ENCODE peak calls at places on chromosomes 16 and 17, in five cellular contexts. One of them, this sample, is unnamed.

GRCh38 chr16:64882385-64882784 is 239.5 kb downstream of the CDH11 start:
- DNase-seq in DND-41: no peak
- DNase-seq in tibial nerve: peak; percentile 57
- DNase-seq in right lobe of liver: no peak
- DNase-seq in aorta: peak; percentile 46
- DNase-seq in this sample: no peak

GRCh38 chr16:81688182-81688581 is 90.9 kb upstream of the PLCG2 start:
- DNase-seq in DND-41: peak; percentile 23
- DNase-seq in tibial nerve: no peak
- DNase-seq in right lobe of liver: no peak
- DNase-seq in aorta: no peak
- DNase-seq in this sample: no peak

GRCh38 chr17:50668025-50668837 is 33.5 kb downstream of the ABCC3 start:
- DNase-seq in DND-41: no peak
- DNase-seq in tibial nerve: no peak
- DNase-seq in right lobe of liver: no peak
- DNase-seq in aorta: no peak
- DNase-seq in this sample: no peak

GRCh38 chr17:46774108-46774737 is 44.3 kb downstream of the WNT3 start:
- DNase-seq in DND-41: no peak
- DNase-seq in tibial nerve: no peak
- DNase-seq in right lobe of liver: no peak
- DNase-seq in aorta: no peak
- DNase-seq in this sample: no peak

GRCh38 chr16:69724981-69725479 is 1.3 kb downstream of the NQO1 start:
- DNase-seq in DND-41: no peak
- DNase-seq in tibial nerve: peak; percentile 13
- DNase-seq in right lobe of liver: no peak
- DNase-seq in aorta: no peak
- DNase-seq in this sample: no peak

GRCh38 chr16:89009343-89010209 is 32.6 kb upstream of the CBFA2T3 start:
- DNase-seq in DND-41: peak; percentile 59
- DNase-seq in tibial nerve: no peak
- DNase-seq in right lobe of liver: peak; percentile 52
- DNase-seq in aorta: peak; percentile 44
- DNase-seq in this sample: no peak

GRCh38 chr17:76909971-76910760 is 42.0 kb downstream of the MGAT5B start:
- DNase-seq in DND-41: peak; percentile 78
- DNase-seq in tibial nerve: no peak
- DNase-seq in right lobe of liver: no peak
- DNase-seq in aorta: no peak
- DNase-seq in this sample: peak; percentile 21

GRCh38 chr17:2906907-2907306 is 110.7 kb downstream of the RAP1GAP2 start:
- DNase-seq in DND-41: no peak
- DNase-seq in tibial nerve: no peak
- DNase-seq in right lobe of liver: no peak
- DNase-seq in aorta: no peak
- DNase-seq in this sample: no peak

GRCh38 chr16:72179592-72179991 is 7.6 kb upstream of the PMFBP1 start:
- DNase-seq in DND-41: no peak
- DNase-seq in tibial nerve: no peak
- DNase-seq in right lobe of liver: no peak
- DNase-seq in aorta: no peak
- DNase-seq in this sample: no peak

GRCh38 chr17:82330322-82331239 is 3.0 kb downstream of the SECTM1 start:
- DNase-seq in DND-41: peak; percentile 61
- DNase-seq in tibial nerve: no peak
- DNase-seq in right lobe of liver: peak; percentile 61
- DNase-seq in aorta: peak; percentile 47
- DNase-seq in this sample: no peak

GRCh38 chr16:29848420-29849297 is 14.4 kb downstream of the CDIPT start:
- DNase-seq in DND-41: peak; percentile 82
- DNase-seq in tibial nerve: peak; percentile 41
- DNase-seq in right lobe of liver: peak; percentile 83
- DNase-seq in aorta: peak; percentile 87
- DNase-seq in this sample: peak; percentile 80

GRCh38 chr16:2154533-2155090 is 970 bp upstream of the TRAF7 start:
- DNase-seq in DND-41: no peak
- DNase-seq in tibial nerve: no peak
- DNase-seq in right lobe of liver: peak; percentile 51
- DNase-seq in aorta: no peak
- DNase-seq in this sample: no peak

GRCh38 chr17:19271751-19272357 is 34.7 kb downstream of the EPN2 start:
- DNase-seq in DND-41: no peak
- DNase-seq in tibial nerve: no peak
- DNase-seq in right lobe of liver: no peak
- DNase-seq in aorta: no peak
- DNase-seq in this sample: no peak

GRCh38 chr17:69269174-69269998 is 40.8 kb upstream of the ABCA10 start:
- DNase-seq in DND-41: no peak
- DNase-seq in tibial nerve: no peak
- DNase-seq in right lobe of liver: no peak
- DNase-seq in aorta: no peak
- DNase-seq in this sample: no peak

GRCh38 chr17:41793749-41794602 is 7.5 kb upstream of the JUP start:
- DNase-seq in DND-41: no peak
- DNase-seq in tibial nerve: no peak
- DNase-seq in right lobe of liver: no peak
- DNase-seq in aorta: no peak
- DNase-seq in this sample: no peak

GRCh38 chr16:2275476-2276450 is 7.8 kb upstream of the RNPS1 start:
- DNase-seq in DND-41: no peak
- DNase-seq in tibial nerve: no peak
- DNase-seq in right lobe of liver: no peak
- DNase-seq in aorta: no peak
- DNase-seq in this sample: no peak

GRCh38 chr17:652310-652709 is 62.3 kb downstream of the VPS53 start:
- DNase-seq in DND-41: no peak
- DNase-seq in tibial nerve: peak; percentile 84
- DNase-seq in right lobe of liver: no peak
- DNase-seq in aorta: peak; percentile 84
- DNase-seq in this sample: no peak

GRCh38 chr16:67718668-67719047 is 458 bp downstream of the GFOD2 start:
- DNase-seq in DND-41: peak; percentile 36
- DNase-seq in tibial nerve: no peak
- DNase-seq in right lobe of liver: no peak
- DNase-seq in aorta: no peak
- DNase-seq in this sample: no peak

GRCh38 chr16:27579086-27579980 is 29.4 kb downstream of the KATNIP start:
- DNase-seq in DND-41: no peak
- DNase-seq in tibial nerve: no peak
- DNase-seq in right lobe of liver: no peak
- DNase-seq in aorta: no peak
- DNase-seq in this sample: no peak
- H3K27ac ChIP-seq in DND-41: no peak overlapping the region
- H3K27ac ChIP-seq in tibial nerve: no peak overlapping the region
- H3K27ac ChIP-seq in right lobe of liver: no peak overlapping the region
- H3K27ac ChIP-seq in aorta: peak overlapping the region; percentile 91
- H3K27ac ChIP-seq in this sample: no peak overlapping the region

GRCh38 chr16:23499801-23500200 is 10.5 kb downstream of the GGA2 start:
- DNase-seq in DND-41: no peak
- DNase-seq in tibial nerve: no peak
- DNase-seq in right lobe of liver: no peak
- DNase-seq in aorta: peak; percentile 18
- DNase-seq in this sample: no peak
- H3K4me1 ChIP-seq in DND-41: no peaks in the 10 kb centered on the region
- H3K4me1 ChIP-seq in tibial nerve: no peaks in the 10 kb centered on the region
- H3K4me1 ChIP-seq in right lobe of liver: peaks cover 30% of the 10 kb centered on the region
- H3K4me1 ChIP-seq in aorta: peaks cover 2% of the 10 kb centered on the region
- H3K4me1 ChIP-seq in this sample: peaks cover 62% of the 10 kb centered on the region

GRCh38 chr17:80997471-80998387 is 6.1 kb downstream of the CHMP6 start:
- DNase-seq in DND-41: no peak
- DNase-seq in tibial nerve: no peak
- DNase-seq in right lobe of liver: no peak
- DNase-seq in aorta: no peak
- DNase-seq in this sample: no peak
- H3K27ac ChIP-seq in DND-41: no peak overlapping the region
- H3K27ac ChIP-seq in tibial nerve: no peak overlapping the region
- H3K27ac ChIP-seq in right lobe of liver: no peak overlapping the region
- H3K27ac ChIP-seq in aorta: no peak overlapping the region
- H3K27ac ChIP-seq in this sample: no peak overlapping the region

GRCh38 chr16:8863594-8864424 is 5.0 kb downstream of the CARHSP1 start:
- DNase-seq in DND-41: no peak
- DNase-seq in tibial nerve: peak; percentile 33
- DNase-seq in right lobe of liver: peak; percentile 97
- DNase-seq in aorta: peak; percentile 59
- DNase-seq in this sample: no peak

GRCh38 chr16:8864480-8864879 is 4.3 kb downstream of the CARHSP1 start:
- DNase-seq in DND-41: no peak
- DNase-seq in tibial nerve: no peak
- DNase-seq in right lobe of liver: no peak
- DNase-seq in aorta: peak; percentile 63
- DNase-seq in this sample: no peak

GRCh38 chr16:8866884-8867482 is 1.8 kb downstream of the CARHSP1 start:
- DNase-seq in DND-41: no peak
- DNase-seq in tibial nerve: no peak
- DNase-seq in right lobe of liver: no peak
- DNase-seq in aorta: no peak
- DNase-seq in this sample: no peak

GRCh38 chr16:8866118-8866883 is 2.5 kb downstream of the CARHSP1 start:
- DNase-seq in DND-41: no peak
- DNase-seq in tibial nerve: peak; percentile 43
- DNase-seq in right lobe of liver: peak; percentile 74
- DNase-seq in aorta: no peak
- DNase-seq in this sample: no peak

GRCh38 chr16:8865145-8865882 is 3.5 kb downstream of the CARHSP1 start:
- DNase-seq in DND-41: no peak
- DNase-seq in tibial nerve: no peak
- DNase-seq in right lobe of liver: no peak
- DNase-seq in aorta: no peak
- DNase-seq in this sample: no peak
- H3K4me1 ChIP-seq in DND-41: peaks cover 75% of the 10 kb centered on the region
- H3K4me1 ChIP-seq in tibial nerve: no peaks in the 10 kb centered on the region
- H3K4me1 ChIP-seq in right lobe of liver: peaks cover 63% of the 10 kb centered on the region
- H3K4me1 ChIP-seq in aorta: no peaks in the 10 kb centered on the region
- H3K4me1 ChIP-seq in this sample: peaks cover 50% of the 10 kb centered on the region

This sample was measured in CD4-positive, alpha-beta memory T cell.